ENCODE peak calls at places on chromosomes 16 and 17, in nine cellular contexts. L is cardiac muscle cell, U is upper lobe of left lung, Z is kidney epithelial cell, R is transverse colon, C is mucosa of descending colon, X is gastrocnemius medialis, J is ascending aorta, T is OCI-LY7. H is an unnamed sample. For H3K36me3, the result is how much of the 10 kb centered on the place peaks cover.

GRCh38 chr16:89697161-89697615 is 4.3 kb downstream of the SPATA2L start:
- DNase-seq in Z (no peak), U (peak), J (no peak), C (peak), L (no peak), X (peak), R (no peak), T (no peak), H (no peak)

GRCh38 chr17:82487898-82488297 is 29.4 kb downstream of the NARF start:
- DNase-seq in R (no peak), J (no peak), U (no peak), Z (no peak), L (no peak), T (no peak), X (no peak), C (no peak), H (no peak)

GRCh38 chr16:57115504-57116182 is 23.3 kb downstream of the CPNE2 start:
- DNase-seq in L (no peak), R (no peak), C (no peak), X (no peak), U (peak), T (no peak), Z (no peak), J (no peak), H (no peak)

GRCh38 chr17:46756861-46757260 is 61.6 kb downstream of the WNT3 start:
- DNase-seq in Z (no peak), R (no peak), J (no peak), X (no peak), T (no peak), L (no peak), C (no peak), U (no peak), H (no peak)

GRCh38 chr16:66606000-66606751 is 1.7 kb downstream of the CMTM3 start:
- DNase-seq in L (no peak), T (peak), C (no peak), U (no peak), R (no peak), J (no peak), X (no peak), Z (no peak), H (no peak)

GRCh38 chr17:37717627-37718382 is 27.1 kb downstream of the HNF1B start:
- DNase-seq in X (no peak), C (no peak), T (no peak), R (no peak), Z (no peak), L (no peak), U (no peak), J (no peak), H (no peak)

GRCh38 chr17:81179861-81180260 is 13.8 kb upstream of the AATK start:
- DNase-seq in R (no peak), C (no peak), T (no peak), L (peak), J (no peak), Z (no peak), X (no peak), U (peak), H (no peak)

GRCh38 chr17:75927286-75927922 is 13.4 kb downstream of the FBF1 start:
- DNase-seq in U (no peak), J (no peak), L (peak), Z (no peak), C (peak), R (peak), T (peak), X (no peak), H (no peak)

GRCh38 chr16:56362706-56363105 is 62.6 kb downstream of the AMFR start:
- DNase-seq in Z (no peak), C (no peak), J (no peak), X (peak), T (no peak), L (no peak), U (peak), R (no peak), H (no peak)

GRCh38 chr16:14576532-14576931 is 53.5 kb downstream of the PARN start:
- DNase-seq in R (no peak), U (no peak), T (no peak), L (no peak), J (no peak), Z (no peak), X (no peak), C (no peak), H (no peak)

GRCh38 chr16:15493416-15494181 is 59.2 kb downstream of the BMERB1 start:
- DNase-seq in L (no peak), C (no peak), R (no peak), Z (no peak), J (no peak), X (no peak), T (no peak), U (no peak), H (no peak)

DNA sequence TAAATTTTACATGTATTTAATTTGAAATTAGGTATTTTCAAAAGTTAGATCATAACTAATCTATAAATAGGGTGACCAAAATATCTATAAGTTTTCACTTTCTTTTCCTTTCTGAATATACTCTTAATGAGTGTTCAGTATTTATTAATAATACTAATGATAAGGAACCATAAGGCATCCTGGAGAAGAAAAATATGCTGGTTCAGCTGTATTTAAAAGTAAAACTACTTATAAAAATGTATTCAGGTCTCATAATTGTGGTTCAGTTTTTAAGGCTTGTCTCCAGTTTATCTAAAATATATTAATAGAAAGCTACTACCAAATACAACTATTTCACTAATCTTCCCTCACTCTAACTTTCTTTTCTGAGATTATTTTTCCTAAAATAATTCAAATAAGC is 67.3 kb downstream of the HELZ start:
- DNase-seq in Z (no peak), X (no peak), C (no peak), T (no peak), J (no peak), U (no peak), R (no peak), L (no peak), H (no peak)
- H3K36me3 ChIP-seq in Z (under half), X (under half), C (under half), T (under half), J (under half), U (under half), R (under half), L (under half), H (under half)

DNA sequence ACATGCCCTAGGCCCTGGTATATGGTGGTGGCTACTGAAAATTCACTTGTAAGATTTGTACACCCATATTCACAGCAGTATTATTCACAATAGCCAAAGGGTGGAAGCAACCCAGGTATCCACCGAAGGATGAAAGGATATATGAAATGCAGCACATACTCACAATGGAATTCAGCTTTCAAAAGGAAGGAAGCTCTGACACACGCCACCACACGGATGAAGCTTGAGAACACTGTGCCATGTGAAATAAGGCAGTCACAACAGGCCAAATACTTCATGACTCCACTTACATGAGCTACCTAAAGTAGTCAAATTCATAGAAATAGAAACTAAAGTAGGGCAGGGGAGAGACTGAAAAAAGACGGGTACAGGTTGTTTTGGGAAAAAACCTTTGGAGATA is 2.9 kb downstream of the XPO6 start:
- DNase-seq in J (no peak), T (no peak), R (no peak), Z (no peak), L (no peak), U (no peak), C (no peak), X (no peak), H (no peak)
- H3K4me3 ChIP-seq in J (no peak), T (no peak), R (no peak), Z (no peak), L (no peak), U (no peak), C (no peak), X (no peak), H (peak)

DNA sequence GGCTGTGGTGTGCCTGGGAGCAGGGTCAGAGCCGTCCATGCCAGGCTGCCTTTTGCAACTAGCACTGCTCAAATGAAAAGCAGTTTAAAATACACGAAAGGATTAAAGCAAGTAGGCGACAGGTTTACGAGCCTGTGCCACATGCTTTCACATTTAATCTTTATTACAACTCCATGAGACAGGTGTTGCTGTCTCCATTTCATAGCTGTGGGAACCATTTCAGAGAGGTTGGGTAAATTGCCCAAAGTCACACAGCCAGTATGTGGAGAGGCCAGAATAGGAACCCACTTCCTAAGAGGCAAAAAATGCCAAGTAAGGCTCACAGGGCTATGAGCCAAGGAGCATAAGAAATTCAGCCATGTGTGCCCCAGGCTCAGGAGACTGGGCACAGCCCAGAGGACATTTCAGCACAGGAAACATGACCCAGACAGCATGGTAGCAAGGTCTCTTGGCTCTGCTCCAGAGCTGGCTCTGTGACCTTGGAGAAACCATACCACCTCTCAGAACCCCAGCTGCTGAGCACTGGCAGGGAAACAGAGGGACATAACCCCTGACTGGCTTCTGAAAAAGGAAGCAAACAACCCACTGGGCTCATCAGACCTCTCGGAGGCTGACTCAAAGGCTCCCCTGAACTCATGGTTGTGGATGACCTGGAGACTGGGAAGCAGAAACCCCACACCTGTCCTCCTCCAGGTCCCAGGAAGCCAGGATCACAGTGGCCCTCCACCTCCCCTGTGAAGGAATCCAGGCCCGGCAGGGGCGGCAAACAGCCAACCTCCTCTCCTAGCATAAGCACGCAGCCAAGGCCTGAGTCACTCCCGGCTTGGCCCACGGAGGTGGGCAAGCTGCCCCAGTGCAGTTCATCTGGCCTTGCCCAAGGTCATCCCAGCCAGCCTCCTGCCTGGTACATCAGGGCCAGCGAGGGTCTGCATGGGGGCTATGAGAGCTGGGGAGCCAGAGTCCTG is 40.3 kb upstream of the MRPS23 start:
- DNase-seq in J (peak), Z (no peak), L (no peak), U (peak), C (peak), T (no peak), X (peak), R (peak), H (no peak)
- TF ChIP-seq CTCF in J (no peak), Z (no peak), L (peak), U (no peak), C (no peak), T (no peak), X (peak), R (no peak), H (no peak)

GRCh38 chr17:43350888-43351361 is 47.9 kb upstream of the ARL4D start:
- DNase-seq in C (no peak), J (no peak), U (no peak), L (no peak), R (no peak), Z (no peak), X (no peak), T (no peak), H (no peak)

GRCh38 chr17:43352579-43352978 is 46.2 kb upstream of the ARL4D start:
- DNase-seq in R (no peak), C (no peak), X (no peak), J (no peak), Z (no peak), T (no peak), L (no peak), U (no peak), H (no peak)

GRCh38 chr17:43353364-43353763 is 45.4 kb upstream of the ARL4D start:
- DNase-seq in U (no peak), C (no peak), L (no peak), Z (no peak), R (no peak), T (no peak), J (no peak), X (no peak), H (no peak)

GRCh38 chr17:43351686-43352085 is 47.1 kb upstream of the ARL4D start:
- DNase-seq in U (no peak), C (no peak), L (no peak), R (no peak), T (no peak), Z (no peak), X (no peak), J (no peak), H (no peak)

GRCh38 chr17:43349142-43349541 is 49.7 kb upstream of the ARL4D start:
- DNase-seq in T (no peak), J (no peak), C (no peak), Z (no peak), L (no peak), X (no peak), R (no peak), U (no peak), H (no peak)
- H3K36me3 ChIP-seq in T (under half), J (under half), C (under half), Z (under half), L (under half), X (under half), R (under half), U (under half), H (under half)

DNA sequence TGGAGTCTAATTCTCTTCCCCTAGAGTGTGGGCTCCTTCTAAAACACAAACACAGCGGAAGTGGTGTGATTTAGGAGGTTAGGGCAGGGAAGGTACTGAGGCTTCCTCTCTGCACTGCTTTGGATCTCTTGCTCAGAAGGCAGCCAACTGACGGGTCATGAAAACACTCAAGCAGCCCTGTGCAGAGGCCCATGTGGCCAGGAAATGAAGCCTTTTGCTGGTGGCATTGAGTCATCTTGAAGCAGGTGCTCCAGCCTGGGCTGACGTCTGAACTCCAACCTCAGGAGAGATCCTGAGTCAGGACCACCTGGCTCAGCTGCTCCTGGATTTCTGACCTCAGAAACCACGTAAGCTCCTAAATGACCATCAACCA is 72.9 kb downstream of the MRM1 start:
- DNase-seq in U (no peak), L (no peak), J (no peak), X (no peak), C (no peak), T (no peak), R (peak), Z (no peak), H (no peak)
- H3K4me3 ChIP-seq in U (no peak), L (no peak), J (no peak), X (no peak), C (no peak), T (no peak), R (no peak), Z (no peak), H (no peak)

DNA sequence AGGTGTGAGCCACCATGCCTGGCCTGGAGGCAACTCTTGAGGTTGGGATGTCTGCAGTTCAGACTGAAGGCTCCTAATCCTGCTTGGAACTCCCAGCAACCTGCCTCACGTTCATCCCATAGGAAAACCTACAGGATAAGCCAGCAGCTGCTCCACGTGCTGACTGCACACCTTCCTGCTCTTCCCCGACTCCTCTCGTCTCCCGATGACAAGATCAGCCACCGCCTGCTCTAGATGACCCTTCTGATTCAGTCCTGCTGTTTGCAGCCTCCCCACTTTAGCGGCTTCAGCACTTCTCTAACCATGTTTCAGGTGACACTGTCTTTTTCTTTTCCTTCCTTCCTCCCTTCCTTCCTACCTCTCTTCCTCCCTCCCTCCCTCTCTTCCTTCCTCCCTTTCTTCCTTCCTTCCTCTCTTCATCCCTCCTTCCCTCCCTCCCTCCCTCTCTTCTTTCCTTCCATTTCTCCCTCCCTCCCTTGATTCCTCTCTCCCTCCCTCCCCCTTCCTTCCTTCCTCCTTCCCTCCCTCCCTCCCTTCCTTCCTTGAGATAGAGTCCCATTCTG is 61.8 kb downstream of the EMP2 start:
- DNase-seq in C (no peak), T (no peak), U (no peak), J (no peak), L (no peak), Z (no peak), R (no peak), X (no peak), H (no peak)
- TF ChIP-seq CTCF in C (no peak), T (no peak), U (no peak), J (no peak), L (no peak), Z (no peak), R (no peak), X (no peak), H (no peak)

DNA sequence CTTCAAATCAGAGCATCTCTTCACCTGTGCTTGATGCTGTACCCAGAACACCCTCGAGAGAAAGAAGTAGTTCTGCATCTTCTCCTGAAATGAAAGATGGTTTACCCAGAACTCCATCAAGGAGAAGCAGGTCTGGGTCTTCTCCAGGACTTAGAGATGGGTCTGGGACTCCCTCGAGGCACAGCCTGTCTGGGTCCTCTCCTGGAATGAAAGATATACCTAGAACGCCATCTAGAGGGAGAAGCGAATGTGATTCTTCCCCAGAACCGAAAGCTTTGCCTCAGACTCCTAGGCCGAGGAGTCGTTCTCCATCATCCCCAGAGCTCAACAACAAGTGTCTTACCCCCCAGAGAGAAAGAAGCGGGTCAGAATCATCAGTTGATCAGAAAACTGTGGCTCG is 12.3 kb downstream of the SRRM2 start:
- DNase-seq in C (peak), U (no peak), X (no peak), Z (no peak), J (no peak), L (no peak), R (no peak), T (no peak), H (no peak)
- H3K36me3 ChIP-seq in C (under half), U (half or more), X (half or more), Z (under half), J (half or more), L (half or more), R (half or more), T (half or more), H (half or more)

GRCh38 chr16:85171004-85171808 is 58.9 kb upstream of the CIBAR2 start:
- DNase-seq in L (no peak), C (no peak), T (no peak), U (peak), J (no peak), Z (no peak), X (no peak), R (no peak), H (no peak)

GRCh38 chr16:85172465-85173071 is 60.3 kb upstream of the CIBAR2 start:
- DNase-seq in X (peak), R (no peak), U (no peak), L (peak), C (no peak), T (no peak), J (no peak), Z (no peak), H (no peak)

GRCh38 chr16:85173077-85173980 is 61.1 kb upstream of the CIBAR2 start:
- DNase-seq in R (no peak), U (no peak), L (peak), X (no peak), Z (peak), T (no peak), C (no peak), J (no peak), H (peak)

GRCh38 chr16:85170066-85171003 is 58.1 kb upstream of the CIBAR2 start:
- DNase-seq in J (no peak), T (no peak), L (no peak), Z (no peak), U (peak), R (no peak), X (peak), C (no peak), H (no peak)

GRCh38 chr16:85171809-85172464 is 59.7 kb upstream of the CIBAR2 start:
- DNase-seq in R (no peak), U (no peak), X (no peak), C (no peak), Z (no peak), J (no peak), L (no peak), T (no peak), H (no peak)
- H3K4me3 ChIP-seq in R (peak), U (peak), X (peak), C (no peak), Z (no peak), J (peak), L (peak), T (no peak), H (no peak)

H was measured in CD8-positive, alpha-beta T cell.